ENCODE peak calls at places on chromosome 5, in six cellular contexts. One of them, this sample, is unnamed.

GRCh38 chr5:141874262-141874964 is 3.8 kb downstream of the PCDH1 start:
- DNase-seq in cardiac muscle cell: no peak
- DNase-seq in HTR-8/SVneo: no peak
- DNase-seq in DMS153: no peak
- DNase-seq in Ammon's horn: no peak
- DNase-seq in SK-N-SH: peak; percentile 48
- DNase-seq in this sample: no peak

GRCh38 chr5:53110156-53110555 is 599 bp upstream of the MOCS2 start:
- DNase-seq in cardiac muscle cell: no peak
- DNase-seq in HTR-8/SVneo: no peak
- DNase-seq in DMS153: no peak
- DNase-seq in Ammon's horn: no peak
- DNase-seq in SK-N-SH: no peak
- DNase-seq in this sample: no peak

GRCh38 chr5:35857606-35858205 is 1.0 kb downstream of the IL7R start:
- DNase-seq in cardiac muscle cell: peak; percentile 62
- DNase-seq in HTR-8/SVneo: peak; percentile 84
- DNase-seq in DMS153: no peak
- DNase-seq in Ammon's horn: no peak
- DNase-seq in SK-N-SH: no peak
- DNase-seq in this sample: no peak

GRCh38 chr5:93674138-93674537 is 67.3 kb downstream of the POU5F2 start:
- DNase-seq in cardiac muscle cell: peak; percentile 6
- DNase-seq in HTR-8/SVneo: no peak
- DNase-seq in DMS153: no peak
- DNase-seq in Ammon's horn: no peak
- DNase-seq in SK-N-SH: peak; percentile 21
- DNase-seq in this sample: no peak

GRCh38 chr5:113331201-113331551 is 103.6 kb downstream of the TSSK1B start:
- DNase-seq in cardiac muscle cell: peak; percentile 65
- DNase-seq in HTR-8/SVneo: no peak
- DNase-seq in DMS153: no peak
- DNase-seq in Ammon's horn: no peak
- DNase-seq in SK-N-SH: no peak
- DNase-seq in this sample: no peak

GRCh38 chr5:19886123-19886921 is 101.7 kb downstream of the CDH18 start:
- DNase-seq in cardiac muscle cell: peak; percentile 21
- DNase-seq in HTR-8/SVneo: peak; percentile 32
- DNase-seq in DMS153: peak; percentile 79
- DNase-seq in Ammon's horn: peak; percentile 28
- DNase-seq in SK-N-SH: no peak
- DNase-seq in this sample: no peak

GRCh38 chr5:37417347-37417746 is 38.2 kb downstream of the WDR70 start:
- DNase-seq in cardiac muscle cell: no peak
- DNase-seq in HTR-8/SVneo: no peak
- DNase-seq in DMS153: no peak
- DNase-seq in Ammon's horn: no peak
- DNase-seq in SK-N-SH: no peak
- DNase-seq in this sample: no peak

GRCh38 chr5:77425420-77425819 is 66.7 kb downstream of the WDR41 start:
- DNase-seq in cardiac muscle cell: no peak
- DNase-seq in HTR-8/SVneo: no peak
- DNase-seq in DMS153: no peak
- DNase-seq in Ammon's horn: no peak
- DNase-seq in SK-N-SH: no peak
- DNase-seq in this sample: no peak

GRCh38 chr5:14179446-14179845 is 36.3 kb downstream of the TRIO start:
- DNase-seq in cardiac muscle cell: no peak
- DNase-seq in HTR-8/SVneo: no peak
- DNase-seq in DMS153: no peak
- DNase-seq in Ammon's horn: no peak
- DNase-seq in SK-N-SH: no peak
- DNase-seq in this sample: no peak